ENCODE peak calls at places on chromosomes 4 and X, in ten cellular contexts. One of them, this sample, is unnamed.

GRCh38 chr4:166501941-166502382 is 628.9 kb downstream of the TLL1 start:
- DNase-seq in epithelial cell of esophagus: peak
- DNase-seq in AG04449: no peak
- DNase-seq in breast epithelium: no peak
- DNase-seq in lower lobe of right lung: no peak
- DNase-seq in upper lobe of left lung: no peak
- DNase-seq in cardiac fibroblast: peak
- DNase-seq in cardiac muscle cell: peak
- DNase-seq in MCF 10A: no peak
- DNase-seq in PC-3: no peak
- DNase-seq in this sample: no peak

GRCh38 chrX:91434351-91435168 is at the start of gene PABPC5:
- DNase-seq in cardiac muscle cell: peak
- DNase-seq in MCF 10A: no peak
- DNase-seq in AG04449: peak
- DNase-seq in lower lobe of right lung: peak
- DNase-seq in epithelial cell of esophagus: peak
- DNase-seq in upper lobe of left lung: peak
- DNase-seq in PC-3: peak
- DNase-seq in breast epithelium: peak
- DNase-seq in cardiac fibroblast: peak
- DNase-seq in this sample: no peak

GRCh38 chrX:119266364-119266995 is 30.4 kb downstream of the PGRMC1 start:
- DNase-seq in breast epithelium: no peak
- DNase-seq in cardiac fibroblast: peak
- DNase-seq in upper lobe of left lung: no peak
- DNase-seq in epithelial cell of esophagus: peak
- DNase-seq in PC-3: peak
- DNase-seq in AG04449: no peak
- DNase-seq in lower lobe of right lung: no peak
- DNase-seq in cardiac muscle cell: peak
- DNase-seq in MCF 10A: peak
- DNase-seq in this sample: no peak

GRCh38 chr4:6549890-6550620 is 24.9 kb upstream of the MAN2B2 start:
- DNase-seq in lower lobe of right lung: no peak
- DNase-seq in MCF 10A: no peak
- DNase-seq in epithelial cell of esophagus: no peak
- DNase-seq in PC-3: no peak
- DNase-seq in cardiac fibroblast: no peak
- DNase-seq in cardiac muscle cell: no peak
- DNase-seq in breast epithelium: no peak
- DNase-seq in upper lobe of left lung: no peak
- DNase-seq in AG04449: no peak
- DNase-seq in this sample: no peak

GRCh38 chrX:66988331-66988730 is 349.5 kb upstream of the EDA2R start:
- DNase-seq in PC-3: no peak
- DNase-seq in epithelial cell of esophagus: no peak
- DNase-seq in lower lobe of right lung: no peak
- DNase-seq in cardiac muscle cell: no peak
- DNase-seq in upper lobe of left lung: no peak
- DNase-seq in MCF 10A: no peak
- DNase-seq in breast epithelium: no peak
- DNase-seq in cardiac fibroblast: no peak
- DNase-seq in AG04449: no peak
- DNase-seq in this sample: no peak

GRCh38 chr4:183321516-183321915 is 710 bp downstream of the CLDN24 start:
- DNase-seq in upper lobe of left lung: no peak
- DNase-seq in cardiac fibroblast: no peak
- DNase-seq in AG04449: no peak
- DNase-seq in MCF 10A: no peak
- DNase-seq in breast epithelium: no peak
- DNase-seq in lower lobe of right lung: no peak
- DNase-seq in cardiac muscle cell: no peak
- DNase-seq in PC-3: no peak
- DNase-seq in epithelial cell of esophagus: no peak
- DNase-seq in this sample: no peak

GRCh38 chrX:79161655-79162054 is 17.2 kb downstream of the GPR174 start:
- DNase-seq in PC-3: no peak
- DNase-seq in lower lobe of right lung: no peak
- DNase-seq in cardiac fibroblast: no peak
- DNase-seq in AG04449: no peak
- DNase-seq in breast epithelium: no peak
- DNase-seq in cardiac muscle cell: no peak
- DNase-seq in epithelial cell of esophagus: no peak
- DNase-seq in upper lobe of left lung: no peak
- DNase-seq in MCF 10A: no peak
- DNase-seq in this sample: no peak

GRCh38 chr4:69713593-69713992 is 46.8 kb downstream of the SULT1B1 start:
- DNase-seq in PC-3: no peak
- DNase-seq in MCF 10A: peak
- DNase-seq in cardiac muscle cell: peak
- DNase-seq in epithelial cell of esophagus: peak
- DNase-seq in cardiac fibroblast: peak
- DNase-seq in breast epithelium: no peak
- DNase-seq in upper lobe of left lung: no peak
- DNase-seq in lower lobe of right lung: no peak
- DNase-seq in AG04449: no peak
- DNase-seq in this sample: peak

DNA sequence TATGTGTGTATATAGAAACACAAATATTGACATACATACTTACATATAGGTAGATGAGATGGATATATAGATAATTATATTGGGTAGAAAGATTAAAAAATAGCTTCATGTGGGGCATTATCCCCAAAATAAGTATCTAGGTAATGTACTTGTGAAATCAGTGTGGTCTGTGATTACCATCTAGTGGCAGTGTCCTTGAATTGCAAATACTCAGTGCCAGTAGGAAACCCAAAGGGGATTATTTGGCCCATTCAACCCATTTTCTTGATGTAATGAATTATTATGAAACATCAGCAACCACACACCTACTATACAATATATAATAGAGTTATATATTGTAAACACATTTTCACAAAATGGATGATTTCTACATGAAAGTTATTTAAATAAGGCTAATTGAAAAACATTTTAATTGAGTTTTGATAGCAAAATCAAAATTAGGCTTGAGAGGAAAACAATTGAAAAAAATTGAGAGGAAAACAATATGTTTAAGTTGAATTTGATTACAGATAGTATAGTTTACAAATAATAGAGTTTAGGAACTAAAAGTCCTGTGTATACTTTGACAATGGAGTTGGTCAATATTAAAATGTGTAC is 389.4 kb downstream of the GALNTL6 start:
- DNase-seq in MCF 10A: peak
- DNase-seq in AG04449: no peak
- DNase-seq in upper lobe of left lung: no peak
- DNase-seq in breast epithelium: no peak
- DNase-seq in cardiac fibroblast: peak
- DNase-seq in cardiac muscle cell: peak
- DNase-seq in PC-3: peak
- DNase-seq in epithelial cell of esophagus: peak
- DNase-seq in lower lobe of right lung: no peak
- DNase-seq in this sample: peak
- TF ChIP-seq CTCF in MCF 10A: peak
- TF ChIP-seq CTCF in AG04449: peak
- TF ChIP-seq CTCF in upper lobe of left lung: no peak
- TF ChIP-seq CTCF in breast epithelium: peak
- TF ChIP-seq CTCF in cardiac fibroblast: peak
- TF ChIP-seq CTCF in cardiac muscle cell: peak
- TF ChIP-seq CTCF in PC-3: peak
- TF ChIP-seq CTCF in epithelial cell of esophagus: peak
- TF ChIP-seq CTCF in lower lobe of right lung: peak
- TF ChIP-seq CTCF in this sample: peak

DNA sequence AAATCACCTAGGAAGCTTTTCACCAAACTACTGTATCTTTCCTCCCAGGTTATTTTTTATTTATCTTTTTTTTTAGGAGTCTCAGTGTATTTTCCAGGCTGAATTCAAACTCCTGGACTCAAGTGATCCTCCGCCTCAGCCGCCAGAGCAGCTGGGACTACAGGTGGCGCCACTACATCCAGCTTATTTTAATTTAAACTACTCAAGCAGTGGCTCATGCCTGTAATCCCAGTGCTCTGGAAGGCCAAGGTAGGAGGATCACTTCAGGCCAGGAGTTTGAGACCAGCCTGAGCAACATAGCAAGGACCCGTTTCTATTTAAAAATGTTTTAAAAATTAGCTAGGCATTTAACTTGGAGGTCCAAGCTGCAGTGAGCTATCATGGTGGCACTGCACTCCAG is 37.8 kb downstream of the LEF1 start:
- DNase-seq in cardiac fibroblast: no peak
- DNase-seq in AG04449: no peak
- DNase-seq in lower lobe of right lung: no peak
- DNase-seq in cardiac muscle cell: no peak
- DNase-seq in MCF 10A: no peak
- DNase-seq in upper lobe of left lung: no peak
- DNase-seq in breast epithelium: no peak
- DNase-seq in PC-3: no peak
- DNase-seq in epithelial cell of esophagus: no peak
- DNase-seq in this sample: no peak
- TF ChIP-seq CTCF in cardiac fibroblast: no peak
- TF ChIP-seq CTCF in AG04449: no peak
- TF ChIP-seq CTCF in lower lobe of right lung: no peak
- TF ChIP-seq CTCF in cardiac muscle cell: peak
- TF ChIP-seq CTCF in MCF 10A: peak
- TF ChIP-seq CTCF in upper lobe of left lung: no peak
- TF ChIP-seq CTCF in breast epithelium: no peak
- TF ChIP-seq CTCF in PC-3: peak
- TF ChIP-seq CTCF in epithelial cell of esophagus: no peak
- TF ChIP-seq CTCF in this sample: peak

GRCh38 chr4:150259861-150260567 is 181.8 kb downstream of the DCLK2 start:
- DNase-seq in upper lobe of left lung: no peak
- DNase-seq in AG04449: no peak
- DNase-seq in lower lobe of right lung: no peak
- DNase-seq in epithelial cell of esophagus: no peak
- DNase-seq in MCF 10A: no peak
- DNase-seq in PC-3: no peak
- DNase-seq in cardiac fibroblast: no peak
- DNase-seq in breast epithelium: no peak
- DNase-seq in cardiac muscle cell: no peak
- DNase-seq in this sample: no peak
- TF ChIP-seq CTCF in upper lobe of left lung: no peak
- TF ChIP-seq CTCF in AG04449: no peak
- TF ChIP-seq CTCF in lower lobe of right lung: no peak
- TF ChIP-seq CTCF in epithelial cell of esophagus: no peak
- TF ChIP-seq CTCF in MCF 10A: no peak
- TF ChIP-seq CTCF in PC-3: no peak
- TF ChIP-seq CTCF in cardiac fibroblast: no peak
- TF ChIP-seq CTCF in breast epithelium: no peak
- TF ChIP-seq CTCF in cardiac muscle cell: no peak
- TF ChIP-seq CTCF in this sample: no peak

GRCh38 chr4:42278709-42279324 is 118.5 kb upstream of the SHISA3 start:
- DNase-seq in PC-3: no peak
- DNase-seq in lower lobe of right lung: no peak
- DNase-seq in cardiac muscle cell: no peak
- DNase-seq in cardiac fibroblast: no peak
- DNase-seq in MCF 10A: no peak
- DNase-seq in upper lobe of left lung: no peak
- DNase-seq in AG04449: no peak
- DNase-seq in breast epithelium: no peak
- DNase-seq in epithelial cell of esophagus: no peak
- DNase-seq in this sample: no peak
- TF ChIP-seq CTCF in PC-3: no peak
- TF ChIP-seq CTCF in lower lobe of right lung: no peak
- TF ChIP-seq CTCF in cardiac muscle cell: no peak
- TF ChIP-seq CTCF in cardiac fibroblast: no peak
- TF ChIP-seq CTCF in MCF 10A: no peak
- TF ChIP-seq CTCF in upper lobe of left lung: no peak
- TF ChIP-seq CTCF in AG04449: no peak
- TF ChIP-seq CTCF in breast epithelium: no peak
- TF ChIP-seq CTCF in epithelial cell of esophagus: no peak
- TF ChIP-seq CTCF in this sample: no peak

GRCh38 chr4:2962099-2962455 is 1.1 kb downstream of the NOP14 start:
- DNase-seq in AG04449: no peak
- DNase-seq in cardiac fibroblast: no peak
- DNase-seq in PC-3: no peak
- DNase-seq in lower lobe of right lung: no peak
- DNase-seq in cardiac muscle cell: no peak
- DNase-seq in epithelial cell of esophagus: no peak
- DNase-seq in upper lobe of left lung: no peak
- DNase-seq in breast epithelium: no peak
- DNase-seq in MCF 10A: peak
- DNase-seq in this sample: no peak
- TF ChIP-seq CTCF in AG04449: no peak
- TF ChIP-seq CTCF in cardiac fibroblast: no peak
- TF ChIP-seq CTCF in PC-3: no peak
- TF ChIP-seq CTCF in lower lobe of right lung: no peak
- TF ChIP-seq CTCF in cardiac muscle cell: peak
- TF ChIP-seq CTCF in epithelial cell of esophagus: no peak
- TF ChIP-seq CTCF in upper lobe of left lung: no peak
- TF ChIP-seq CTCF in breast epithelium: no peak
- TF ChIP-seq CTCF in MCF 10A: no peak
- TF ChIP-seq CTCF in this sample: no peak